ENCODE peak calls at places on chromosome 4, in ten cellular contexts. T is NAMALWA; V is adrenal gland; Z is CD8-positive, alpha-beta T cell; X is lower leg skin; B is BJ; G is progenitor cell of endocrine pancreas; O is COR-L47; M is iris pigment epithelial cell; N is Panc1. F is an unnamed sample.

GRCh38 chr4:141636771-141637460 is 533 bp downstream of the IL15 start:
- DNase-seq in T (no peak), Z (peak), M (peak), X (no peak), N (no peak), V (peak), O (peak), B (no peak), G (peak), F (peak)

GRCh38 chr4:5037553-5038551 is 13.4 kb upstream of the STK32B start:
- DNase-seq in G (no peak), X (peak), Z (no peak), T (no peak), O (no peak), B (peak), V (no peak), M (peak), N (peak), F (peak)

GRCh38 chr4:83516042-83516772 is 19.7 kb upstream of the GPAT3 start:
- DNase-seq in T (no peak), N (no peak), M (peak), X (no peak), O (no peak), Z (no peak), V (no peak), B (peak), G (no peak), F (peak)

GRCh38 chr4:38669233-38669632 is 5.2 kb downstream of the KLF3 start:
- DNase-seq in N (no peak), T (no peak), G (no peak), M (peak), X (no peak), V (no peak), O (no peak), Z (no peak), B (no peak), F (no peak)

GRCh38 chr4:7158081-7158750 is 34.1 kb upstream of the SORCS2 start:
- DNase-seq in B (no peak), Z (no peak), V (no peak), X (peak), O (no peak), N (no peak), T (no peak), G (no peak), M (no peak), F (no peak)

GRCh38 chr4:119212251-119212963 is at the start of gene USP53:
- DNase-seq in B (peak), V (peak), T (peak), Z (peak), O (peak), N (peak), X (peak), M (peak), G (peak), F (peak)

GRCh38 chr4:30537462-30537861 is 182.7 kb upstream of the PCDH7 start:
- DNase-seq in O (no peak), X (no peak), Z (no peak), V (no peak), N (peak), B (peak), M (peak), T (no peak), G (no peak), F (peak)

GRCh38 chr4:128582319-128582948 is 227.1 kb upstream of the JADE1 start:
- DNase-seq in M (no peak), N (no peak), B (no peak), Z (no peak), T (no peak), V (no peak), G (no peak), O (no peak), X (no peak), F (peak)

GRCh38 chr4:86036729-86037128 is 323.1 kb downstream of the MAPK10 start:
- DNase-seq in T (no peak), O (no peak), B (no peak), V (no peak), N (no peak), Z (no peak), G (no peak), M (peak), X (no peak), F (peak)

GRCh38 chr4:119523399-119523798 is 105.2 kb downstream of the PDE5A start:
- DNase-seq in Z (no peak), M (no peak), G (no peak), O (no peak), T (no peak), X (no peak), V (no peak), N (no peak), B (no peak), F (peak)

GRCh38 chr4:74768857-74769525 is 25.3 kb downstream of the BTC start:
- DNase-seq in N (no peak), M (peak), G (no peak), T (peak), Z (no peak), B (no peak), O (no peak), X (no peak), V (no peak), F (peak)

GRCh38 chr4:124874172-124874450 is 161.6 kb upstream of the ANKRD50 start:
- DNase-seq in O (no peak), B (no peak), X (no peak), Z (no peak), G (no peak), T (no peak), M (no peak), N (no peak), V (no peak), F (no peak)

GRCh38 chr4:82247629-82248028 is 126.2 kb downstream of the HNRNPD start:
- DNase-seq in G (no peak), X (no peak), M (no peak), V (no peak), O (no peak), Z (no peak), N (no peak), B (no peak), T (no peak), F (no peak)

GRCh38 chr4:100008048-100008447 is 58.0 kb upstream of the H2AZ1 start:
- DNase-seq in G (no peak), M (peak), V (no peak), T (no peak), N (no peak), Z (no peak), X (no peak), B (peak), O (no peak), F (peak)

F was measured in adipocyte.